ENCODE peak calls at places on chromosomes 7 and 10, in five cellular contexts. P is NCI-H146; Q is stimulated activated CD4-positive, alpha-beta T cell treated with anti-CD3 and anti-CD28 coated beads, Interleukin-2, amount 100 ng/mL, for 48 hours; N is NCI-H1694 treated with DMSO at 0.1 percent for 48 hours; F is heart left ventricle. U is an unnamed sample.

GRCh38 chr10:11381023-11381422 is 230.4 kb downstream of the USP6NL start:
- DNase-seq in P (no peak), Q (no peak), N (no peak), F (no peak), U (no peak)

GRCh38 chr10:116053910-116054309 is 219.1 kb downstream of the GFRA1 start:
- DNase-seq in P (no peak), Q (no peak), N (no peak), F (no peak), U (no peak)

GRCh38 chr7:101201695-101202602 is 1.1 kb upstream of the MOGAT3 start:
- DNase-seq in P (peak; percentile 63), Q (no peak), N (no peak), F (no peak), U (no peak)

GRCh38 chr10:44198096-44198779 is 186.7 kb downstream of the CXCL12 start:
- DNase-seq in P (no peak), Q (no peak), N (no peak), F (no peak), U (peak; percentile 50)

GRCh38 chr7:92961966-92962365 is 125.6 kb upstream of the CDK6 start:
- DNase-seq in P (no peak), Q (no peak), N (no peak), F (no peak), U (no peak)

GRCh38 chr10:101322266-101323151 is 31.5 kb upstream of the BTRC start:
- DNase-seq in P (no peak), Q (no peak), N (no peak), F (no peak), U (no peak)

GRCh38 chr7:38839846-38840245 is 69.1 kb downstream of the VPS41 start:
- DNase-seq in P (no peak), Q (no peak), N (no peak), F (peak; percentile 69), U (no peak)

GRCh38 chr7:17679427-17679826 is 260.9 kb downstream of the SNX13 start:
- DNase-seq in P (no peak), Q (no peak), N (no peak), F (no peak), U (peak; percentile 33)

GRCh38 chr7:144519900-144520299 is 116.4 kb upstream of the NOBOX start:
- DNase-seq in P (no peak), Q (no peak), N (no peak), F (no peak), U (no peak)

GRCh38 chr7:111835066-111835465 is 272.8 kb upstream of the IMMP2L start:
- DNase-seq in P (no peak), Q (no peak), N (peak; percentile 3), F (no peak), U (peak; percentile 81)

GRCh38 chr7:40211291-40212003 is 76.6 kb downstream of the SUGCT start:
- DNase-seq in P (no peak), Q (no peak), N (no peak), F (no peak), U (peak; percentile 23)

GRCh38 chr7:111424768-111425167 is 137.5 kb downstream of the IMMP2L start:
- DNase-seq in P (no peak), Q (no peak), N (no peak), F (no peak), U (peak; percentile 35)

GRCh38 chr10:33113111-33113856 is 155.3 kb upstream of the ITGB1 start:
- DNase-seq in P (no peak), Q (no peak), N (no peak), F (no peak), U (peak; percentile 86)

GRCh38 chr7:1539346-1540321 is 9.1 kb downstream of the MAFK start:
- DNase-seq in P (no peak), Q (no peak), N (no peak), F (peak; percentile 64), U (no peak)

GRCh38 chr10:89348458-89348857 is 20.7 kb downstream of the IFIT3 start:
- DNase-seq in P (no peak), Q (no peak), N (no peak), F (no peak), U (no peak)

GRCh38 chr7:108613147-108613948 is 43.7 kb downstream of the DNAJB9 start:
- DNase-seq in P (peak; percentile 35), Q (no peak), N (peak; percentile 84), F (no peak), U (peak; percentile 65)

GRCh38 chr10:24209946-24210491 is 1.1 kb downstream of the KIAA1217 start:
- DNase-seq in P (no peak), Q (peak; percentile 23), N (no peak), F (no peak), U (peak; percentile 80)

GRCh38 chr10:75708060-75708459 is 276.6 kb downstream of the LRMDA start:
- DNase-seq in P (no peak), Q (no peak), N (no peak), F (no peak), U (no peak)

GRCh38 chr10:61285749-61286148 is 167.4 kb downstream of the TMEM26 start:
- DNase-seq in P (no peak), Q (no peak), N (no peak), F (no peak), U (no peak)

GRCh38 chr7:55521543-55522267 is 50.6 kb downstream of the VOPP1 start:
- DNase-seq in P (peak; percentile 6), Q (no peak), N (no peak), F (no peak), U (no peak)